ENCODE peak calls at places on chromosomes 2 and 18, in four cellular contexts. S, L, N and I are unnamed samples.

GRCh38 chr2:181517685-181518301 is 60.6 kb downstream of the ITGA4 start:
- DNase-seq in N (no peak), S (no peak), L (no peak), I (no peak)

GRCh38 chr2:8409461-8410260 is 272.2 kb upstream of the ID2 start:
- DNase-seq in S (no peak), L (no peak), N (no peak), I (no peak)

GRCh38 chr2:120767486-120768005 is 31.9 kb downstream of the GLI2 start:
- DNase-seq in N (no peak), L (no peak), S (no peak), I (peak; percentile 25)

GRCh38 chr2:162490052-162490717 is 146.3 kb downstream of the GCA start:
- DNase-seq in S (no peak), N (no peak), L (no peak), I (no peak)

GRCh38 chr2:60483400-60483799 is 70.1 kb downstream of the BCL11A start:
- DNase-seq in S (no peak), N (no peak), L (no peak), I (no peak)

GRCh38 chr2:26494199-26494598 is 16.3 kb upstream of the OTOF start:
- DNase-seq in N (no peak), L (no peak), S (no peak), I (no peak)

GRCh38 chr2:174605687-174606086 is 8.1 kb upstream of the WIPF1 start:
- DNase-seq in S (no peak), L (no peak), N (no peak), I (no peak)

GRCh38 chr2:40148344-40148743 is 303.5 kb downstream of the SLC8A1 start:
- DNase-seq in S (no peak), L (no peak), N (no peak), I (no peak)

GRCh38 chr18:73669299-73669698 is 478.3 kb downstream of the FBXO15 start:
- DNase-seq in N (no peak), S (no peak), L (no peak), I (no peak)

GRCh38 chr2:165863816-165864221 is 69.8 kb upstream of the GALNT3 start:
- DNase-seq in S (no peak), L (no peak), N (no peak), I (no peak)

GRCh38 chr2:127568128-127568527 is 32.6 kb downstream of the MYO7B start:
- DNase-seq in L (no peak), N (no peak), S (no peak), I (no peak)

GRCh38 chr2:228039752-228040534 is 141.5 kb downstream of the SPHKAP start:
- DNase-seq in L (peak; percentile 11), N (no peak), S (peak; percentile 13), I (no peak)